ENCODE peak calls at places on chromosomes 3 and 15, in five cellular contexts. A is endothelial cell of umbilical vein, F is psoas muscle, C is neural progenitor cell, N is osteoblast. V is an unnamed sample. For H3K9me3, the result is how much of the 10 kb centered on the place peaks cover.

GRCh38 chr3:71069797-71070196 is 513.7 kb downstream of the FOXP1 start:
- DNase-seq in A (peak), F (peak), C (peak), N (peak), V (peak)

GRCh38 chr15:90465140-90465929 is 64.4 kb upstream of the CRTC3 start:
- DNase-seq in A (peak), F (no peak), C (no peak), N (peak), V (no peak)

GRCh38 chr3:114904633-114905032 is 242.5 kb downstream of the ZBTB20 start:
- DNase-seq in A (no peak), F (no peak), C (no peak), N (no peak), V (no peak)

GRCh38 chr3:78605178-78605577 is 1162.6 kb downstream of the ROBO1 start:
- DNase-seq in A (no peak), F (no peak), C (no peak), N (no peak), V (no peak)

GRCh38 chr3:134885877-134886621 is 91.0 kb downstream of the EPHB1 start:
- DNase-seq in A (no peak), F (no peak), C (no peak), N (no peak), V (no peak)

GRCh38 chr3:168618827-168619226 is 523.1 kb upstream of the GOLIM4 start:
- DNase-seq in A (no peak), F (no peak), C (no peak), N (no peak), V (no peak)

GRCh38 chr15:56996746-56997470 is 78.5 kb downstream of the TCF12 start:
- DNase-seq in A (no peak), F (no peak), C (no peak), N (no peak), V (no peak)

GRCh38 chr15:79957741-79958140 is 13.3 kb downstream of the BCL2A1 start:
- DNase-seq in A (no peak), F (no peak), C (no peak), N (no peak), V (no peak)

GRCh38 chr3:37625690-37626089 is 236.0 kb upstream of the CTDSPL start:
- DNase-seq in A (no peak), F (no peak), C (no peak), N (no peak), V (no peak)

GRCh38 chr15:83733206-83733605 is 79.3 kb downstream of the ADAMTSL3 start:
- DNase-seq in A (no peak), F (no peak), C (no peak), N (no peak), V (no peak)

GRCh38 chr15:60004019-60004845 is at the start of gene FOXB1:
- DNase-seq in A (no peak), F (no peak), C (peak), N (peak), V (no peak)

GRCh38 chr15:77004189-77004588 is 9.3 kb downstream of the PSTPIP1 start:
- DNase-seq in A (no peak), F (peak), C (no peak), N (no peak), V (no peak)

GRCh38 chr3:102332205-102332604 is 102.6 kb upstream of the ZPLD1 start:
- DNase-seq in A (no peak), F (no peak), C (no peak), N (no peak), V (no peak)

GRCh38 chr15:93358171-93359036 is 269.4 kb upstream of the RGMA start:
- DNase-seq in A (no peak), F (no peak), C (peak), N (no peak), V (no peak)

GRCh38 chr3:155323063-155323666 is 29.7 kb upstream of the STRIT1 start:
- DNase-seq in A (peak), F (no peak), C (peak), N (no peak), V (no peak)

GRCh38 chr3:113169876-113170452 is 41.4 kb upstream of the BOC start:
- DNase-seq in A (no peak), F (no peak), C (peak), N (no peak), V (no peak)

GRCh38 chr3:105274958-105275357 is 91.8 kb upstream of the ALCAM start:
- DNase-seq in A (peak), F (no peak), C (no peak), N (no peak), V (no peak)

GRCh38 chr15:66387176-66388056 is 704 bp downstream of the MAP2K1 start:
- DNase-seq in A (peak), F (peak), C (peak), N (peak), V (peak)

GRCh38 chr15:92365079-92365478 is 28.6 kb upstream of the ST8SIA2 start:
- DNase-seq in A (no peak), F (no peak), C (no peak), N (no peak), V (no peak)

GRCh38 chr3:179037361-179037760 is 34.2 kb downstream of the ZMAT3 start:
- DNase-seq in A (no peak), F (peak), C (no peak), N (peak), V (peak)

GRCh38 chr15:36903922-36904479 is 196.3 kb downstream of the MEIS2 start:
- DNase-seq in A (no peak), F (no peak), C (no peak), N (no peak), V (no peak)

GRCh38 chr3:48990636-48991421 is 788 bp downstream of the P4HTM start:
- DNase-seq in A (peak), F (peak), C (peak), N (peak), V (no peak)

GRCh38 chr3:120093923-120094775 is at the start of gene GSK3B:
- DNase-seq in A (peak), F (no peak), C (peak), N (peak), V (peak)

GRCh38 chr15:89165677-89166076 is 55.7 kb downstream of the RLBP1 start:
- DNase-seq in A (peak), F (no peak), C (peak), N (no peak), V (no peak)

GRCh38 chr3:37218206-37218605 is 43.8 kb upstream of the LRRFIP2 start:
- DNase-seq in A (no peak), F (peak), C (no peak), N (no peak), V (peak)

GRCh38 chr3:147758786-147759185 is 349.6 kb downstream of the ZIC1 start:
- DNase-seq in A (no peak), F (no peak), C (no peak), N (peak), V (no peak)

GRCh38 chr3:126447456-126448106 is 28.1 kb downstream of the ZXDC start:
- DNase-seq in A (no peak), F (no peak), C (no peak), N (no peak), V (no peak)

GRCh38 chr3:171320721-171321120 is 139.5 kb downstream of the TNIK start:
- DNase-seq in A (no peak), F (peak), C (no peak), N (no peak), V (no peak)

GRCh38 chr3:29513236-29513635 is 232.4 kb downstream of the RBMS3 start:
- DNase-seq in A (peak), F (no peak), C (no peak), N (peak), V (no peak)

GRCh38 chr3:13653631-13654279 is 104.8 kb downstream of the FBLN2 start:
- DNase-seq in A (no peak), F (no peak), C (no peak), N (peak), V (no peak)

GRCh38 chr15:89593018-89593417 is 17.7 kb downstream of the TICRR start:
- DNase-seq in A (no peak), F (no peak), C (no peak), N (no peak), V (no peak)

GRCh38 chr3:175554761-175555160 is 695.6 kb downstream of the NAALADL2 start:
- DNase-seq in A (no peak), F (no peak), C (no peak), N (no peak), V (no peak)

GRCh38 chr3:134216851-134217250 is 33.8 kb downstream of the RYK start:
- DNase-seq in A (no peak), F (no peak), C (no peak), N (no peak), V (no peak)

GRCh38 chr15:94001113-94001919 is 230.0 kb upstream of the MCTP2 start:
- DNase-seq in A (no peak), F (no peak), C (no peak), N (no peak), V (no peak)

GRCh38 chr3:36832406-36832805 is 68.1 kb upstream of the DCLK3 start:
- DNase-seq in A (no peak), F (no peak), C (no peak), N (no peak), V (no peak)

GRCh38 chr15:60720493-60721231 is 241.7 kb upstream of the ICE2 start:
- DNase-seq in A (no peak), F (no peak), C (no peak), N (no peak), V (no peak)

GRCh38 chr3:9201278-9201677 is 48.2 kb downstream of the SRGAP3 start:
- DNase-seq in A (no peak), F (no peak), C (no peak), N (no peak), V (no peak)

GRCh38 chr3:116302087-116302747 is 143.1 kb downstream of the LSAMP start:
- DNase-seq in A (no peak), F (no peak), C (no peak), N (no peak), V (no peak)

GRCh38 chr3:183654727-183655126 is 19.3 kb downstream of the KLHL24 start:
- DNase-seq in A (no peak), F (no peak), C (no peak), N (no peak), V (no peak)
- H3K9me3 ChIP-seq in A (under half), F (under half), C (under half), N (under half), V (under half)

DNA sequence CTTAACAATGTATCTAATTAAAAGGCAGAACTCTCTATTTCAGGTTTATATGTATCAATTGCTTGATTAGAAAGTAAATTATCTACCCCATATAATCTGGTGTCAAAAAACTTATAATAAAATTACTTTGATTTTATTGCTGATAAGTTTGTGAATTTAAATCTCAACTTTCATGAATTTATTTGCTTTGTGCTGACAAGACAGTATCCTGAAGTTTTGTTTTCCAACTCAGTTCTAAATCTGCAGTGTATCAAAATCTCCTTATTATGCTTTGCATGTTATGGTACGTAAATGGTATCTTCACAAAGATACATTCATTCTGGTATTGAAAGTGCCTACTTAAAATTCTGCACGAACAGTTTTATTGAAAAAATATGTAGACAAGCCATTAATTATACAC is 78.5 kb upstream of the ZNF717 start:
- DNase-seq in A (no peak), F (no peak), C (no peak), N (no peak), V (no peak)
- H3K9me3 ChIP-seq in A (under half), F (under half), C (under half), N (under half), V (under half)

DNA sequence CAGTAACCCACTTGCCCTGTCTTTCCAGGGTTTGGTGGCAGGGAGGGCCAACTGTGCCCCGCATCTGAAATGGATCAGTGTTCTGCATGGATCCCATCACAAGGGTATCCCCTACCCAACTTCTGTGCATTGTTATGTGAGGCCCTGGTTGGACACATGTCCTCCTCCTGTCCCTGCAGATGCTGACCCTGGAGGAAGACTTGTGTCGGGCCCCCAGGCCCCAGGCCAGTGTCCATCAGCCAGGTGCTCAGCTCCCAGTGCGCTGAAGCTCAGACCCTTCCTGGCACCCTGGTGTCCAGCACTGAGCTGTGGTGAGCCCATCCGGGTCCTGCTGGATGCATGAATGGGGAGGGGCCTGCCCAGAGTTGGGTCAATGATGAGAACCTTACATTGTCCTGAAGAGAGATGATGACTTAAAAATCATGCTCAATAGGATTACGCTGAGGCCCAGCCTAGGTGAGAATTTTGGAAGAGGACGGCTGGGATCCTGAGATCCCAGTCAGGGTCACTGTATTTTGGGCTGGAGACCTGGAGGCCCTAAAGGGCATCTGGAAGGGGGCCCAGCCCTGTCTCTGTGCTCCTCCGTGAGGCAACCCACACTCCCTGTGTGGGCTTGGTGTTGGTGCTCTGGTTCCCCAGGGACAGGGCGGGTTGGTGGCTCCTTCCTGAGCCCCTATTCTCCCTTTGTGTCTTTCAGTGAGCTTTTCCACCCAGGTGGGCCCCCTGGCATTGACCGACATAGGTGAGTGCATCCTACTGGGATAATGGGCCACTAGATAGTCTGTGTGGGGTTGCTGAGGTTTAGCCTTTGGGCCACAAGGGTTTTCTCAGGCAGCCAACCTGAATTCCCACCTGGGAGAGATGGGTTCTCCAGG is 199.1 kb downstream of the UBE3A start:
- DNase-seq in A (no peak), F (peak), C (no peak), N (peak), V (no peak)
- H3K9me3 ChIP-seq in A (under half), F (under half), C (under half), N (under half), V (under half)

DNA sequence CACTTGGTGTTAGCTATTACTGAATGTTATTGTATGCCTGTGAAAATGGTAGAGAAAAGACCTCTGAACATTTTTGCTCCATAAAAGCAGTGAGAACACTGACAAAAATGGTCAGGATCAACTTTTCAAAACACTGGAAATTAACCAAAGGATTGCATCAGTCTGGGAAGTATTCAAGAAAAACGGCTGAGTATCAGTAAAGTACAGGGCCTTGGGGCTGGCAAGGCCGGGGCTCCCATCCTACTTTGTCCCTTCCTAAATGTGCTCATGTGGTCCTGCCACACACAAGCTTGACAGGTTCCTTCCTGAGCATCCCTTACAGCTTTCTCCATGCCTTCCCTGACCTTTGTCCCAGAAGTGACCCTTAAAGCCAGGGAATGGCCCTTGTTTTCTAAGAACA is 84.0 kb downstream of the CFAP20DC start:
- DNase-seq in A (no peak), F (no peak), C (no peak), N (no peak), V (no peak)
- H3K9me3 ChIP-seq in A (under half), F (under half), C (under half), N (under half), V (under half)

DNA sequence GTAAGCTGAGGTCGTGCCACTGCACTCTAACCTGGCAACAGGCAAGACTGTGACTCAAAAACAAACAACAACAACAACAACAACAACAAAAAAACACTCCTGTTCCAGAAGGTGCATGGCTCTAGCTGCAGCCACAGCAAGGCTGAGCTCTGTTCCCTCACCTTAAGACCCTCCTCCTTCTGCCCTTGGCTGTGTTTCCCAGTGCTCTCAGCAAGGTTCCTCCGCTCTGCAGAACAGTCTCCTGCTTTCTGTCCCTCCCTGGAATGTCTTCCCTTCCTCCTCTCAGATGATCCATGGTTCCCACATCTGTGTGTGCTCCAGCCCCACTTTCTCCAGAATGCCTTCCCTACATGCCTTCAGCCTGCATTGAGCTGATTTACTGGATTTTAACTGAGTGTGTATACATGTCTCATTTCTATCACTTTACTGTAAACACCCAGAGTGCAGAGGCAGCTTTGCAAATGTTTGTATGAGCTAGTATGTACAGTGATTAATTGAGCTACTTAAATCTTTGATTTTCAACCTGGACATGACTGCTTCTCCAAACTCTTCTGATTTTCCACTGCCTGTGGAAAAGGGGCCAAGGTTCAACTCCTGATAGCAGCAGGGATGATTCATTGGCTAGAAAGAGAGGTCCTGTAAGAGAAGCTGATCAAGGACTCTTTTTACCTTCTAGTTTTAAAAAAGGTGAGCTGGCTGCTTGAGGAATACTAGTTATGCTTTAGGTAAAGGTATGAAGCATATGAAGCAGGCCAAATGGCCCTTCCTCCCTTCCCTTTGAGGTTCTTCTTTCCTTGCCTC is 14.7 kb downstream of the ANKUB1 start:
- DNase-seq in A (no peak), F (no peak), C (no peak), N (no peak), V (no peak)
- H3K9me3 ChIP-seq in A (under half), F (under half), C (under half), N (under half), V (under half)

DNA sequence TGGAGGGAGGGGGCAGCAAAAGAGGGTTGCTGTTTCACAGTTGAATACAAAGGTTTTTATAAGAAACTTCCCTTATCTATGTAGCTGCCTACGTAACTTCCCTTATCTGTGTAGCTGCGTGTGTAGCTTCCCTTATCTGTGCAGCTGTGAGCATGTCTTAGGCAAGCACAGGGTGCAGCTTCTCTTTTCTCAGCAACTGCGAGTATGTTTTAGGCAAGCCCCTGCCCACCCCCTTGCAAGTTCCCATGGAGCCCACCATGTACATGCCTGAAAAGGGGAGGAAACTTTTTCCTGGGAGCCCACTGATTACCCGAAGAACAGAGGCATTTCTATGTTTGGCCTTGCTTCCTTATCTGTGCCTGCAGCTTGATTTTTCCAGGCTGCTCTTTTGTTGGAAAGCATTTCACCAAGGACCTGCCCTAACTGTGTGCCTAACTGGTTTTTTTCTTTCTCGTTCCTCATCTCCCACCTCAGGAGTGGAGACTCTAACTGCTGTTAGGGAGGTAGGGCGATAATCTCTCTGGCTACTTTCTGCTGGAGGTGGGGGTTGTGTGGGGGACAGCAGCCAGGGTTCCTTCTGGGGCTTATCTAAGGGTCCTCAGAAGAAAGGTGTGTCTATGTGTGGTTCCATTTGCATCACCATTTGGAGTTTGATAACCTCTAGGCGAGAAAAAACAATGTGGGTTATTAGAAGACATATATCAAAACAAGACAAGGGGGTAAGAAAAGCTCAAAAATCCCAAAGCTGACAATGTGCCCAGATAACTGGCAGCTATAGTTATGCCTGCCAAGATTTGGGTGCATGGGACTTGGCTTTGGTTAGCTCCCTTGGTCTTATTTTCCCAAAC is 26.0 kb downstream of the SORD start:
- DNase-seq in A (no peak), F (no peak), C (no peak), N (no peak), V (no peak)
- H3K9me3 ChIP-seq in A (under half), F (under half), C (under half), N (under half), V (under half)

DNA sequence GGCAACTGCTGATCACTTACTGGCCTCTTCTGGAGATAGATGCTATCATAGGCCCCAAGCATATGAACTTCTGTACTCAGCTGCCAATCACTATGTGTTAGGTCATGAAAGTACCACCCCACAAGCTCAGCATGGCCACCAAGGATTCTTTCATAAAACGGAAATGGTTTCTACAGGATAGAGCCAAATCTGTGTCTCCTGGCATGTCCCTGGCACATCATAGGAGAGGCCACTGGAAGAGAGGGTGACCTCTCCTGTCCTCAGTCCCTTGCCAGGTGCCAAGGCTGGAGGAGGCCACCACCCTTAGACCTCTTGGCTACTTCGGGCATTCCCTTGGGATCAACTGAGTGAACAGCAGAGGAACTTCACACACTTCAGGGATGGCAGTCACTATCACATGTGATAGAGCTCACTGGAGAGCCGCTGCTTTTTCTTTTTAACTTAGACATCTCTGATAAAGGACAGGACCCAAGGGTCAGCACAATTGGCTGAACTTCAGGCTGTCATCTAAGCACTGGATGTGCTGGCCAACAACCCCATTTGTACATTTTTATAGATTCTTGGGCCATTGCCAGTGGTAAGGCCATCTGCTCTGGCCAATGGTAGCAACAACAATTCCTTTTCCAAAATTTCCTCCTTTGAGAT is 425.2 kb downstream of the SQOR start:
- DNase-seq in A (peak), F (no peak), C (no peak), N (no peak), V (no peak)
- H3K9me3 ChIP-seq in A (under half), F (under half), C (under half), N (under half), V (under half)

V was measured in pancreas.